ENCODE peak calls at places on chromosome 5, in seven cellular contexts. One of them, this sample, is unnamed. For H3K4me1, the result is how much of the 10 kb centered on the place peaks cover.

GRCh38 chr5:97182571-97183099 is 412 bp downstream of the RIOK2 start:
- DNase-seq in H9: no peak
- DNase-seq in neuronal stem cell: no peak
- DNase-seq in IMR-90: peak
- DNase-seq in mesenchymal stem cell: no peak
- DNase-seq in mesendoderm: no peak
- DNase-seq in H1: no peak
- DNase-seq in this sample: no peak

GRCh38 chr5:78367318-78367991 is 7.0 kb downstream of the SCAMP1 start:
- DNase-seq in H9: no peak
- DNase-seq in neuronal stem cell: no peak
- DNase-seq in IMR-90: no peak
- DNase-seq in mesenchymal stem cell: no peak
- DNase-seq in mesendoderm: peak
- DNase-seq in H1: no peak
- DNase-seq in this sample: no peak

GRCh38 chr5:63401434-63402046 is 560.7 kb downstream of the HTR1A start:
- DNase-seq in H9: peak
- DNase-seq in neuronal stem cell: peak
- DNase-seq in IMR-90: peak
- DNase-seq in mesenchymal stem cell: peak
- DNase-seq in mesendoderm: peak
- DNase-seq in H1: peak
- DNase-seq in this sample: peak

GRCh38 chr5:147822686-147823491 is 8.6 kb downstream of the SPINK1 start:
- DNase-seq in H9: peak
- DNase-seq in neuronal stem cell: peak
- DNase-seq in IMR-90: peak
- DNase-seq in mesenchymal stem cell: peak
- DNase-seq in mesendoderm: peak
- DNase-seq in H1: no peak
- DNase-seq in this sample: peak

GRCh38 chr5:82387041-82387818 is 109.1 kb upstream of the RPS23 start:
- DNase-seq in H9: no peak
- DNase-seq in neuronal stem cell: no peak
- DNase-seq in IMR-90: peak
- DNase-seq in mesenchymal stem cell: peak
- DNase-seq in mesendoderm: peak
- DNase-seq in H1: no peak
- DNase-seq in this sample: no peak

GRCh38 chr5:91136271-91136670 is 246.8 kb downstream of the ARRDC3 start:
- DNase-seq in H9: no peak
- DNase-seq in neuronal stem cell: no peak
- DNase-seq in IMR-90: peak
- DNase-seq in mesenchymal stem cell: no peak
- DNase-seq in mesendoderm: peak
- DNase-seq in H1: no peak
- DNase-seq in this sample: no peak

GRCh38 chr5:116675628-116675910 is 100.9 kb upstream of the SEMA6A start:
- DNase-seq in H9: no peak
- DNase-seq in neuronal stem cell: no peak
- DNase-seq in IMR-90: no peak
- DNase-seq in mesenchymal stem cell: no peak
- DNase-seq in mesendoderm: no peak
- DNase-seq in H1: no peak
- DNase-seq in this sample: no peak

GRCh38 chr5:33321026-33321425 is 119.7 kb upstream of the TARS1 start:
- DNase-seq in H9: no peak
- DNase-seq in neuronal stem cell: no peak
- DNase-seq in IMR-90: peak
- DNase-seq in mesenchymal stem cell: peak
- DNase-seq in mesendoderm: no peak
- DNase-seq in H1: no peak
- DNase-seq in this sample: peak

GRCh38 chr5:51386916-51387853 is 3.9 kb downstream of the ISL1 start:
- DNase-seq in H9: peak
- DNase-seq in neuronal stem cell: peak
- DNase-seq in IMR-90: no peak
- DNase-seq in mesenchymal stem cell: peak
- DNase-seq in mesendoderm: peak
- DNase-seq in H1: peak
- DNase-seq in this sample: no peak

GRCh38 chr5:52995914-52996313 is 6.8 kb downstream of the ITGA2 start:
- DNase-seq in H9: no peak
- DNase-seq in neuronal stem cell: no peak
- DNase-seq in IMR-90: no peak
- DNase-seq in mesenchymal stem cell: no peak
- DNase-seq in mesendoderm: no peak
- DNase-seq in H1: no peak
- DNase-seq in this sample: no peak

GRCh38 chr5:52998552-52999313 is 9.6 kb downstream of the ITGA2 start:
- DNase-seq in H9: no peak
- DNase-seq in neuronal stem cell: no peak
- DNase-seq in IMR-90: no peak
- DNase-seq in mesenchymal stem cell: no peak
- DNase-seq in mesendoderm: no peak
- DNase-seq in H1: no peak
- DNase-seq in this sample: no peak

GRCh38 chr5:52995095-52995494 is 5.9 kb downstream of the ITGA2 start:
- DNase-seq in H9: no peak
- DNase-seq in neuronal stem cell: no peak
- DNase-seq in IMR-90: no peak
- DNase-seq in mesenchymal stem cell: no peak
- DNase-seq in mesendoderm: no peak
- DNase-seq in H1: no peak
- DNase-seq in this sample: no peak

GRCh38 chr5:52997424-52997823 is 8.3 kb downstream of the ITGA2 start:
- DNase-seq in H9: no peak
- DNase-seq in neuronal stem cell: peak
- DNase-seq in IMR-90: no peak
- DNase-seq in mesenchymal stem cell: no peak
- DNase-seq in mesendoderm: no peak
- DNase-seq in H1: no peak
- DNase-seq in this sample: no peak

GRCh38 chr5:52996966-52997365 is 7.8 kb downstream of the ITGA2 start:
- DNase-seq in H9: no peak
- DNase-seq in neuronal stem cell: no peak
- DNase-seq in IMR-90: no peak
- DNase-seq in mesenchymal stem cell: no peak
- DNase-seq in mesendoderm: no peak
- DNase-seq in H1: no peak
- DNase-seq in this sample: no peak
- H3K4me1 ChIP-seq in H9: under half
- H3K4me1 ChIP-seq in neuronal stem cell: under half
- H3K4me1 ChIP-seq in IMR-90: under half
- H3K4me1 ChIP-seq in mesenchymal stem cell: under half
- H3K4me1 ChIP-seq in mesendoderm: under half
- H3K4me1 ChIP-seq in H1: under half
- H3K4me1 ChIP-seq in this sample: under half

DNA sequence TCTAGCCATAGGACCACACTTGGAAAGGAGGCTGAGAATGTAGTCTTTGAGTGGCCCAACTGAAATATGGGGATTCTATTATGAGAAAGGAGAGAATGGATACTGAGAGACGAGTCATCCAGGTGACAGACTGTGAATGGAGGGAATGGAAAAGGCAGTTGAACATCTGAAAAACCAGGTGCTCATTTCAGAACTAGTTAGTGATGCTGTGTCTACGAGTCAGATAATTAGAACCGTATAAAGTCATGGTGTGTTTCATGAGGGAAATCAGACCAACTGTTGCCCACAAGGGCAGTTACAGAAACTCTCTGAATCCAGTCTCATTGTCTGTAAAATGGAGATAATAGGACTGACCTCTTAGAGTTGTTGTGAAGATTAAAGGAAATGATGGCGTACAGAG is 86.5 kb downstream of the EGFLAM start:
- DNase-seq in H9: no peak
- DNase-seq in neuronal stem cell: no peak
- DNase-seq in IMR-90: no peak
- DNase-seq in mesenchymal stem cell: no peak
- DNase-seq in mesendoderm: no peak
- DNase-seq in H1: no peak
- DNase-seq in this sample: no peak
- H3K4ac ChIP-seq in H9: no peak
- H3K4ac ChIP-seq in neuronal stem cell: no peak
- H3K4ac ChIP-seq in IMR-90: no peak
- H3K4ac ChIP-seq in mesenchymal stem cell: no peak
- H3K4ac ChIP-seq in mesendoderm: no peak
- H3K4ac ChIP-seq in H1: no peak
- H3K4ac ChIP-seq in this sample: no peak

GRCh38 chr5:132065951-132066701 is 5.7 kb downstream of the IL3 start:
- DNase-seq in H9: no peak
- DNase-seq in neuronal stem cell: no peak
- DNase-seq in IMR-90: no peak
- DNase-seq in mesenchymal stem cell: no peak
- DNase-seq in mesendoderm: no peak
- DNase-seq in H1: no peak
- DNase-seq in this sample: no peak

GRCh38 chr5:132067941-132068808 is 5.4 kb upstream of the CSF2 start:
- DNase-seq in H9: no peak
- DNase-seq in neuronal stem cell: no peak
- DNase-seq in IMR-90: no peak
- DNase-seq in mesenchymal stem cell: no peak
- DNase-seq in mesendoderm: no peak
- DNase-seq in H1: no peak
- DNase-seq in this sample: no peak

GRCh38 chr5:132067451-132067850 is 6.1 kb upstream of the CSF2 start:
- DNase-seq in H9: no peak
- DNase-seq in neuronal stem cell: no peak
- DNase-seq in IMR-90: no peak
- DNase-seq in mesenchymal stem cell: no peak
- DNase-seq in mesendoderm: no peak
- DNase-seq in H1: no peak
- DNase-seq in this sample: no peak

GRCh38 chr5:132065351-132065937 is 5.0 kb downstream of the IL3 start:
- DNase-seq in H9: peak
- DNase-seq in neuronal stem cell: peak
- DNase-seq in IMR-90: peak
- DNase-seq in mesenchymal stem cell: peak
- DNase-seq in mesendoderm: peak
- DNase-seq in H1: peak
- DNase-seq in this sample: peak

DNA sequence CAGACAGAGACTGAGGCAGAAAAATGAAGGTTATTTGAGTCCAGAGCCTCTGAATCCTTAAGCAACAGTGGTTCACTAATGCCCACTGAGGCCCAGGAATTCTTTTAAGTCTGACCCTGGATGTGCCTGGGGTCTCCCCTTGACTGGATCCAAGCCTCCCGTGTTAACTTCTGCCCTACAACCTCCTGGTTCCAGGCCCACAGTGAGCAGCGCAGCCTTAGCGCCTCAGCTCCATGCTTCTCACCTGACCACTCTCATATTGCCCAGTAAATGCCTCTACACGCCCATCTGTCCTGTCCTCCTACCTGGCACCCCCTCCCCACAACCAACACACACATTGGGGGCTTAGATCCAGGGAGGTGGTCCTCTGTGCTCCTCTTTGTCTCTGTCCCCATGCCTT is 6.4 kb downstream of the IL3 start:
- DNase-seq in H9: no peak
- DNase-seq in neuronal stem cell: no peak
- DNase-seq in IMR-90: no peak
- DNase-seq in mesenchymal stem cell: no peak
- DNase-seq in mesendoderm: no peak
- DNase-seq in H1: no peak
- DNase-seq in this sample: no peak
- H3K4me1 ChIP-seq in H9: under half
- H3K4me1 ChIP-seq in neuronal stem cell: under half
- H3K4me1 ChIP-seq in IMR-90: under half
- H3K4me1 ChIP-seq in mesenchymal stem cell: under half
- H3K4me1 ChIP-seq in mesendoderm: under half
- H3K4me1 ChIP-seq in H1: under half
- H3K4me1 ChIP-seq in this sample: under half

GRCh38 chr5:149017669-149018068 is 45.2 kb downstream of the SH3TC2 start:
- DNase-seq in H9: no peak
- DNase-seq in neuronal stem cell: no peak
- DNase-seq in IMR-90: no peak
- DNase-seq in mesenchymal stem cell: no peak
- DNase-seq in mesendoderm: no peak
- DNase-seq in H1: no peak
- DNase-seq in this sample: no peak

GRCh38 chr5:149015561-149015960 is 47.3 kb downstream of the SH3TC2 start:
- DNase-seq in H9: no peak
- DNase-seq in neuronal stem cell: no peak
- DNase-seq in IMR-90: no peak
- DNase-seq in mesenchymal stem cell: no peak
- DNase-seq in mesendoderm: no peak
- DNase-seq in H1: no peak
- DNase-seq in this sample: no peak

GRCh38 chr5:149014634-149015033 is 48.2 kb downstream of the SH3TC2 start:
- DNase-seq in H9: no peak
- DNase-seq in neuronal stem cell: no peak
- DNase-seq in IMR-90: no peak
- DNase-seq in mesenchymal stem cell: peak
- DNase-seq in mesendoderm: no peak
- DNase-seq in H1: no peak
- DNase-seq in this sample: no peak

GRCh38 chr5:149012350-149012749 is 50.5 kb downstream of the SH3TC2 start:
- DNase-seq in H9: peak
- DNase-seq in neuronal stem cell: no peak
- DNase-seq in IMR-90: no peak
- DNase-seq in mesenchymal stem cell: no peak
- DNase-seq in mesendoderm: peak
- DNase-seq in H1: no peak
- DNase-seq in this sample: no peak

DNA sequence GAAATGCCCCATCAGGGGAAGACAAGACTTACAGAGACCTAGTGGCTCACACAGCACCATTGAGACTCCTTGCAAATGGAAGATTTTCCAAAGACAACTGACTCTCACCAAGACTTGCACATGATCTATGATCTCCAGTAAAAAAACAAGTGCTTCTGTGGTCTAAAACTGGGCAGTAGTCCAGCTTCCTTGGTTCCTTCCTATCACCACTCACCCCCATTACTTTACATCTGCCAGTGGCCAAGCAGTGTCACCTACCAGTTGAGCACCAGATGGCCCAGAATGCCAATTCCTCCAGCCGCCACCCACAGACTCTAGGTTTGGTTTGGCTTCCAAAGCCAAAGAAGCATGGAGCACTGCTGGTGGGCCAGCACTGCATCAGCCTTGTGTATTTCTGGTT is 47.7 kb downstream of the SH3TC2 start:
- DNase-seq in H9: no peak
- DNase-seq in neuronal stem cell: no peak
- DNase-seq in IMR-90: no peak
- DNase-seq in mesenchymal stem cell: peak
- DNase-seq in mesendoderm: no peak
- DNase-seq in H1: no peak
- DNase-seq in this sample: no peak
- H3K4ac ChIP-seq in H9: no peak
- H3K4ac ChIP-seq in neuronal stem cell: no peak
- H3K4ac ChIP-seq in IMR-90: no peak
- H3K4ac ChIP-seq in mesenchymal stem cell: peak
- H3K4ac ChIP-seq in mesendoderm: no peak
- H3K4ac ChIP-seq in H1: no peak
- H3K4ac ChIP-seq in this sample: no peak

This sample was measured in trophoblast cell.